ENCODE peak calls at places on chromosomes 1 and 21, in nine cellular contexts. H is NCI-H774; V is tibial artery; Q is ureter; R is Daoy; B is activated T-cell treated with anti-CD3 and anti-CD28 coated beads, Interleukin-2, amount 50 U/mL, for 72 hours; W is naive thymus-derived CD8-positive, alpha-beta T cell; N is amniotic epithelial cell; A is NCI-H510A treated with DMSO at 0.1 percent for 48 hours. G is an unnamed sample.

GRCh38 chr1:202959276-202959620 is 1.1 kb upstream of the ADIPOR1 start:
- DNase-seq in W (no peak), H (no peak), A (peak), R (peak), B (no peak), N (peak), V (no peak), Q (no peak), G (no peak)

GRCh38 chr1:231106347-231106746 is 55.5 kb upstream of the TRIM67 start:
- DNase-seq in B (no peak), Q (no peak), H (no peak), R (peak), W (no peak), V (no peak), A (no peak), N (peak), G (no peak)

GRCh38 chr1:154730251-154730650 is 122.3 kb upstream of the ADAR start:
- DNase-seq in B (no peak), W (no peak), N (no peak), A (peak), V (no peak), R (peak), H (peak), Q (no peak), G (no peak)

GRCh38 chr1:199693724-199694123 is 333.8 kb upstream of the NR5A2 start:
- DNase-seq in W (no peak), H (no peak), N (no peak), V (no peak), A (no peak), B (no peak), Q (no peak), R (no peak), G (no peak)

GRCh38 chr1:71621785-71622184 is 541.0 kb upstream of the ZRANB2 start:
- DNase-seq in V (no peak), Q (no peak), A (no peak), B (no peak), N (peak), H (no peak), R (peak), W (no peak), G (no peak)

GRCh38 chr1:151416231-151416630 is 16.9 kb downstream of the PSMB4 start:
- DNase-seq in W (no peak), A (no peak), H (no peak), N (peak), B (no peak), V (no peak), Q (no peak), R (no peak), G (no peak)

GRCh38 chr1:26213335-26213905 is 20.6 kb upstream of the CEP85 start:
- DNase-seq in H (no peak), B (no peak), R (no peak), Q (no peak), A (no peak), N (no peak), W (no peak), V (no peak), G (no peak)

GRCh38 chr1:40856656-40857302 is 5.4 kb downstream of the CITED4 start:
- DNase-seq in N (no peak), B (no peak), A (no peak), V (no peak), H (no peak), R (no peak), Q (no peak), W (no peak), G (no peak)

GRCh38 chr1:218339267-218339831 is 5.8 kb upstream of the TGFB2 start:
- DNase-seq in N (peak), R (no peak), A (peak), W (no peak), B (no peak), H (peak), Q (no peak), V (no peak), G (no peak)

GRCh38 chr1:12541274-12542137 is 76.5 kb downstream of the DHRS3 start:
- DNase-seq in A (no peak), W (no peak), R (peak), H (no peak), N (peak), Q (peak), B (no peak), V (peak), G (peak)

GRCh38 chr1:222616535-222616934 is 1.4 kb upstream of the MIA3 start:
- DNase-seq in H (no peak), N (peak), R (no peak), V (no peak), B (no peak), A (no peak), W (no peak), Q (no peak), G (no peak)

GRCh38 chr1:199550384-199551067 is 477.0 kb upstream of the NR5A2 start:
- DNase-seq in Q (no peak), B (no peak), R (no peak), N (peak), H (no peak), W (no peak), A (peak), V (no peak), G (no peak)

GRCh38 chr1:231534703-231535159 is 6.3 kb downstream of the TSNAX start:
- DNase-seq in A (peak), R (no peak), Q (no peak), H (no peak), B (no peak), V (no peak), W (no peak), N (no peak), G (no peak)

GRCh38 chr1:65260851-65261473 is 48.4 kb upstream of the DNAJC6 start:
- DNase-seq in W (no peak), A (no peak), Q (no peak), H (no peak), N (peak), R (peak), V (no peak), B (peak), G (no peak)

GRCh38 chr1:97562096-97562495 is 358.7 kb downstream of the DPYD start:
- DNase-seq in W (no peak), R (no peak), B (no peak), A (no peak), N (no peak), V (no peak), Q (no peak), H (no peak), G (no peak)

GRCh38 chr21:37357691-37358090 is 8.9 kb upstream of the DYRK1A start:
- DNase-seq in V (no peak), B (no peak), W (no peak), R (no peak), Q (no peak), H (no peak), N (no peak), A (no peak), G (no peak)

GRCh38 chr21:33825898-33826297 is 89.7 kb downstream of the ATP5PO start:
- DNase-seq in W (no peak), R (no peak), A (no peak), H (no peak), B (no peak), V (no peak), N (peak), Q (no peak), G (no peak)

GRCh38 chr1:53605181-53605580 is 133.8 kb downstream of the GLIS1 start:
- DNase-seq in Q (no peak), A (no peak), W (no peak), V (peak), H (no peak), R (no peak), B (no peak), N (no peak), G (peak)

GRCh38 chr1:182061597-182061996 is at the start of gene ZNF648:
- DNase-seq in V (no peak), H (no peak), B (no peak), A (no peak), N (no peak), R (no peak), Q (no peak), W (no peak), G (no peak)

GRCh38 chr1:36481771-36482723 is 666 bp downstream of the CSF3R start:
- DNase-seq in R (no peak), B (no peak), N (no peak), A (no peak), Q (no peak), W (no peak), H (no peak), V (no peak), G (no peak)

GRCh38 chr1:23657659-23658275 is 33.8 kb upstream of the RPL11 start:
- DNase-seq in Q (no peak), W (peak), A (no peak), V (no peak), R (peak), N (peak), B (peak), H (no peak), G (no peak)

GRCh38 chr1:11062965-11063401 is 3.2 kb upstream of the SRM start:
- DNase-seq in W (no peak), A (no peak), Q (no peak), N (peak), R (peak), H (no peak), B (peak), V (no peak), G (no peak)

GRCh38 chr1:156643266-156644092 is 1.6 kb downstream of the BCAN start:
- DNase-seq in W (peak), N (no peak), Q (no peak), V (no peak), H (no peak), R (no peak), A (no peak), B (peak), G (no peak)

GRCh38 chr1:91161749-91162148 is 139.9 kb upstream of the ZNF644 start:
- DNase-seq in R (no peak), W (no peak), Q (no peak), A (no peak), B (no peak), N (no peak), H (no peak), V (no peak), G (no peak)

GRCh38 chr21:21412096-21412495 is 413.9 kb downstream of the NCAM2 start:
- DNase-seq in A (no peak), N (no peak), H (no peak), Q (no peak), R (no peak), W (no peak), V (no peak), B (no peak), G (no peak)

GRCh38 chr1:22585471-22585870 is 22.2 kb downstream of the EPHA8 start:
- DNase-seq in Q (no peak), N (no peak), W (no peak), V (no peak), A (no peak), H (no peak), R (no peak), B (no peak), G (no peak)